ENCODE peak calls at places on chromosome 4, in nine cellular contexts. Z, Y, B, O, Q, J, R, T and A are unnamed samples.

GRCh38 chr4:185119927-185120630 is 23.0 kb upstream of the SLC25A4 start:
- DNase-seq in B (no peak), Q (no peak), R (no peak), Z (no peak), O (no peak), T (no peak), J (no peak), Y (no peak), A (no peak)

GRCh38 chr4:103754844-103755243 is 35.1 kb upstream of the TACR3 start:
- DNase-seq in R (peak), B (no peak), Q (no peak), T (no peak), J (no peak), Z (no peak), Y (no peak), O (peak), A (no peak)

GRCh38 chr4:107050525-107051135 is 14.5 kb upstream of the DKK2 start:
- DNase-seq in J (no peak), O (no peak), Y (no peak), Q (no peak), Z (no peak), T (no peak), B (no peak), R (no peak), A (peak)

GRCh38 chr4:77734928-77735327 is 84.2 kb downstream of the CNOT6L start:
- DNase-seq in R (peak), Q (no peak), T (no peak), J (peak), Z (no peak), B (peak), O (no peak), Y (no peak), A (no peak)

GRCh38 chr4:139628184-139629012 is 37.2 kb upstream of the MGST2 start:
- DNase-seq in T (no peak), B (no peak), R (no peak), Q (no peak), O (no peak), Y (no peak), Z (no peak), J (no peak), A (no peak)

GRCh38 chr4:73721419-73721818 is 18.9 kb upstream of the CXCL8 start:
- DNase-seq in B (no peak), T (no peak), O (no peak), Z (no peak), R (peak), Q (no peak), J (peak), Y (no peak), A (no peak)

GRCh38 chr4:10532155-10532554 is 74.9 kb upstream of the ZNF518B start:
- DNase-seq in B (no peak), R (no peak), Q (no peak), O (no peak), Y (no peak), J (no peak), Z (no peak), T (no peak), A (no peak)

GRCh38 chr4:55947254-55947882 is 1.4 kb upstream of the CEP135 start:
- DNase-seq in R (peak), T (no peak), O (no peak), J (no peak), Q (peak), Z (no peak), B (no peak), Y (no peak), A (no peak)

GRCh38 chr4:123826896-123827295 is 430.3 kb downstream of the SPRY1 start:
- DNase-seq in J (no peak), R (peak), Y (no peak), B (no peak), Q (no peak), Z (peak), O (no peak), T (no peak), A (no peak)

GRCh38 chr4:55435136-55435535 is 39.4 kb downstream of the TMEM165 start:
- DNase-seq in Q (no peak), T (no peak), O (peak), Z (no peak), R (peak), Y (no peak), B (no peak), J (no peak), A (no peak)

GRCh38 chr4:3303840-3304715 is 11.3 kb downstream of the RGS12 start:
- DNase-seq in R (no peak), Z (peak), O (no peak), Y (no peak), J (no peak), T (no peak), Q (no peak), B (no peak), A (no peak)

GRCh38 chr4:38069271-38069760 is 109.1 kb downstream of the PTTG2 start:
- DNase-seq in J (peak), Q (peak), Y (no peak), O (no peak), B (no peak), Z (peak), R (peak), T (no peak), A (no peak)